ENCODE peak calls at places on chromosomes 11 and 22, in four cellular contexts. T is GM04504, F is fibroblast of the conjunctiva, U is MCF 10A. I is an unnamed sample.

GRCh38 chr22:43376765-43377485 is 33.8 kb upstream of the SCUBE1 start:
- DNase-seq in U (no peak), F (no peak), T (no peak), I (no peak)

GRCh38 chr22:39212721-39213376 is 31.9 kb downstream of the PDGFB start:
- DNase-seq in F (no peak), U (peak), T (no peak), I (no peak)

GRCh38 chr22:45672564-45673481 is 1.2 kb downstream of the ATXN10 start:
- DNase-seq in U (no peak), T (no peak), F (no peak), I (no peak)

GRCh38 chr22:37777122-37777687 is 30.5 kb upstream of the GCAT start:
- DNase-seq in F (no peak), U (peak), T (peak), I (no peak)

GRCh38 chr11:47241740-47242400 is 6.7 kb downstream of the ACP2 start:
- DNase-seq in F (no peak), T (no peak), U (peak), I (no peak)

GRCh38 chr22:39574779-39575551 is 4.4 kb downstream of the CACNA1I start:
- DNase-seq in F (peak), T (peak), U (peak), I (no peak)

GRCh38 chr11:129658558-129658882 is 157.1 kb upstream of the TMEM45B start:
- DNase-seq in T (no peak), F (no peak), U (no peak), I (no peak)

GRCh38 chr11:128231845-128232410 is 355.4 kb downstream of the ETS1 start:
- DNase-seq in F (no peak), U (no peak), T (no peak), I (no peak)

GRCh38 chr11:72293391-72293790 is 49.4 kb upstream of the PHOX2A start:
- DNase-seq in T (no peak), F (no peak), U (no peak), I (no peak)

GRCh38 chr22:21921729-21922128 is 30.9 kb downstream of the PPM1F start:
- DNase-seq in F (no peak), T (no peak), U (no peak), I (no peak)

GRCh38 chr11:121385693-121386092 is 66.4 kb upstream of the SORL1 start:
- DNase-seq in F (no peak), U (no peak), T (no peak), I (no peak)

GRCh38 chr11:3947084-3947483 is 91.6 kb downstream of the STIM1 start:
- DNase-seq in F (no peak), T (peak), U (no peak), I (no peak)

GRCh38 chr11:1742371-1742770 is 8.0 kb downstream of the IFITM10 start:
- DNase-seq in F (no peak), T (no peak), U (no peak), I (no peak)

GRCh38 chr11:76236092-76237026 is 30.1 kb upstream of the WNT11 start:
- DNase-seq in T (peak), F (peak), U (peak), I (peak)

GRCh38 chr11:126431401-126432064 is 76.0 kb downstream of the ST3GAL4 start:
- DNase-seq in F (no peak), T (peak), U (peak), I (no peak)

GRCh38 chr22:22538226-22538989 is 18.3 kb upstream of the ZNF280A start:
- DNase-seq in F (no peak), T (no peak), U (no peak), I (no peak)

GRCh38 chr22:35987487-35987886 is 41.1 kb downstream of the RBFOX2 start:
- DNase-seq in T (no peak), F (no peak), U (no peak), I (peak)

GRCh38 chr11:1499899-1500298 is 13.3 kb upstream of the MOB2 start:
- DNase-seq in F (no peak), U (no peak), T (no peak), I (no peak)

GRCh38 chr22:49154433-49154832 is 673.2 kb downstream of the BRD1 start:
- DNase-seq in F (no peak), U (no peak), T (no peak), I (no peak)

GRCh38 chr22:45886502-45886901 is 90.5 kb downstream of the WNT7B start:
- DNase-seq in U (no peak), T (no peak), F (no peak), I (no peak)

GRCh38 chr11:44094260-44094868 is 1.1 kb upstream of the EXT2 start:
- DNase-seq in F (peak), U (peak), T (peak), I (peak)

GRCh38 chr11:100681064-100681502 is 6.0 kb upstream of the ARHGAP42 start:
- DNase-seq in T (peak), U (peak), F (no peak), I (peak)

GRCh38 chr11:107857550-107858216 is 904 bp downstream of the SLC35F2 start:
- DNase-seq in U (peak), T (no peak), F (no peak), I (no peak)

GRCh38 chr22:37843746-37844089 is 416 bp downstream of the ANKRD54 start:
- DNase-seq in F (no peak), U (peak), T (no peak), I (peak)

GRCh38 chr11:19394525-19395016 is 153.8 kb upstream of the E2F8 start:
- DNase-seq in T (no peak), U (no peak), F (no peak), I (no peak)

GRCh38 chr22:30694638-30695350 is at the start of gene OSBP2:
- DNase-seq in U (no peak), T (no peak), F (no peak), I (peak)

GRCh38 chr11:69702769-69703510 is 882 bp downstream of the FGF19 start:
- DNase-seq in U (no peak), T (no peak), F (no peak), I (no peak)

GRCh38 chr11:113106507-113106906 is 145.3 kb downstream of the NCAM1 start:
- DNase-seq in T (peak), F (no peak), U (no peak), I (no peak)

GRCh38 chr11:86497310-86497709 is 122.6 kb downstream of the CCDC81 start:
- DNase-seq in U (no peak), T (no peak), F (no peak), I (no peak)

GRCh38 chr11:3823303-3823702 is 14.9 kb downstream of the PGAP2 start:
- DNase-seq in U (peak), F (peak), T (peak), I (no peak)

GRCh38 chr22:33707581-33707980 is 212.7 kb downstream of the LARGE1 start:
- DNase-seq in T (no peak), F (no peak), U (no peak), I (no peak)

GRCh38 chr11:65329503-65329902 is 4.1 kb upstream of the DPF2 start:
- DNase-seq in F (no peak), T (no peak), U (no peak), I (no peak)

GRCh38 chr22:24230911-24231656 is 13.8 kb downstream of the GGT5 start:
- DNase-seq in T (no peak), F (no peak), U (no peak), I (peak)